ENCODE peak calls at places on chromosomes 7 and 10, in five cellular contexts. G, P, D, W and I are unnamed samples.

GRCh38 chr7:78220754-78221153 is 422.2 kb downstream of the PHTF2 start:
- DNase-seq in P (no peak), W (no peak), G (no peak), D (no peak), I (no peak)

GRCh38 chr10:102133373-102134195 is 744 bp downstream of the PPRC1 start:
- DNase-seq in D (peak), W (peak), G (peak), P (peak), I (peak)

GRCh38 chr10:47137311-47137851 is 162.6 kb upstream of the GDF10 start:
- DNase-seq in G (no peak), P (no peak), D (peak), W (no peak), I (no peak)

GRCh38 chr7:45007571-45008328 is 7.7 kb downstream of the CCM2 start:
- DNase-seq in D (no peak), W (no peak), P (no peak), G (no peak), I (no peak)

GRCh38 chr10:133229265-133230022 is 573 bp upstream of the UTF1 start:
- DNase-seq in P (no peak), G (no peak), D (no peak), W (no peak), I (no peak)

GRCh38 chr10:123890761-123891146 is 853 bp downstream of the CPXM2 start:
- DNase-seq in W (no peak), G (no peak), D (no peak), P (no peak), I (no peak)

GRCh38 chr10:127243490-127244272 is 47.3 kb upstream of the INSYN2A start:
- DNase-seq in P (peak), D (peak), W (peak), G (no peak), I (peak)

GRCh38 chr10:114239117-114239993 is at the start of gene VWA2:
- DNase-seq in P (peak), W (peak), D (no peak), G (peak), I (no peak)

GRCh38 chr7:147990837-147991236 is 599.7 kb upstream of the C7orf33 start:
- DNase-seq in G (no peak), W (no peak), D (no peak), P (no peak), I (no peak)

GRCh38 chr10:49463605-49464004 is 67.7 kb upstream of the DRGX start:
- DNase-seq in G (no peak), P (no peak), D (no peak), W (no peak), I (no peak)

GRCh38 chr10:77592946-77593636 is 44.5 kb downstream of the KCNMA1 start:
- DNase-seq in P (peak), W (no peak), G (peak), D (peak), I (peak)

GRCh38 chr7:128017880-128018845 is 13.1 kb downstream of the LRRC4 start:
- DNase-seq in P (no peak), D (peak), G (no peak), W (peak), I (no peak)

GRCh38 chr10:3935141-3935540 is 150.1 kb upstream of the KLF6 start:
- DNase-seq in P (no peak), D (peak), W (no peak), G (no peak), I (no peak)

GRCh38 chr7:17185690-17186070 is 112.8 kb upstream of the AHR start:
- DNase-seq in P (no peak), G (no peak), D (peak), W (no peak), I (no peak)

GRCh38 chr10:62815373-62816111 is 624 bp downstream of the EGR2 start:
- DNase-seq in P (peak), G (peak), D (no peak), W (peak), I (peak)

GRCh38 chr7:14381306-14381705 is 391.8 kb upstream of the ETV1 start:
- DNase-seq in P (no peak), W (no peak), G (no peak), D (peak), I (no peak)

GRCh38 chr7:94223375-94224084 is 171.2 kb upstream of the COL1A2 start:
- DNase-seq in W (no peak), P (no peak), G (no peak), D (peak), I (no peak)

GRCh38 chr7:39375047-39375873 is 190.9 kb upstream of the YAE1 start:
- DNase-seq in P (no peak), G (no peak), W (no peak), D (no peak), I (no peak)

GRCh38 chr10:59698326-59698725 is 11.3 kb downstream of the SLC16A9 start:
- DNase-seq in G (no peak), D (no peak), P (no peak), W (no peak), I (no peak)

GRCh38 chr10:44985175-44985681 is 6.6 kb upstream of the DEPP1 start:
- DNase-seq in G (no peak), W (peak), P (no peak), D (peak), I (no peak)

GRCh38 chr10:90665905-90666662 is 191.8 kb downstream of the HTR7 start:
- DNase-seq in D (no peak), W (no peak), G (no peak), P (no peak), I (no peak)

GRCh38 chr10:88934900-88935672 is 17.5 kb downstream of the ACTA2 start:
- DNase-seq in D (peak), W (peak), G (peak), P (peak), I (peak)

GRCh38 chr10:103921750-103922195 is 3.8 kb upstream of the STN1 start:
- DNase-seq in D (peak), G (no peak), P (no peak), W (no peak), I (peak)

GRCh38 chr10:31213959-31214358 is 105.1 kb upstream of the ZEB1 start:
- DNase-seq in G (no peak), P (no peak), W (no peak), D (no peak), I (no peak)

GRCh38 chr10:31215052-31215451 is 104.0 kb upstream of the ZEB1 start:
- DNase-seq in P (no peak), G (no peak), D (no peak), W (no peak), I (no peak)

DNA sequence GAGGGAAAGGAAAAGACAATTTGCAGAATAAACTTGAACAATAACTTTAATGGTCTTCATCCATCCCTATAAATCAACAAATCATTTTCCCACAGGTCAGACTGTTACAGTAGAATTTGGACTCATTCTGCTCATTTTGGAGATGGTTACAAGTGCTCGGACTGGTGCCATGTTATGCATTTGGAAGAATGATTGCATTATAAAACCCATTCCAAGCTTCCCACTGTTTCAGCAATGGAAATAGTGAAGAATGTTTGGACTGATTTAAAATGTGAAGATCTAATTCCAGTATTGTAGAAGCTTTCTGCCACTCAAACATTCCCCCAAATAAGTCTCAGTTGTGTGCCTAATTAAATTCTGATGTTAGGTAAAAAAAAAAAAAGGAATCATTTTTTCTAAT is 99.7 kb upstream of the ZEB1 start:
- DNase-seq in D (no peak), G (no peak), P (no peak), W (no peak), I (no peak)
- TF ChIP-seq POLR2A in D (no peak), G (no peak), P (no peak), W (no peak), I (no peak)

GRCh38 chr7:107564553-107565298 is 955 bp downstream of the DUS4L start:
- DNase-seq in G (no peak), P (no peak), D (peak), W (no peak), I (no peak)

GRCh38 chr7:107559864-107560263 is 3.9 kb downstream of the COG5 start:
- DNase-seq in G (no peak), D (peak), W (no peak), P (no peak), I (no peak)

GRCh38 chr7:107563072-107563760 is 504 bp downstream of the COG5 start:
- DNase-seq in D (peak), G (no peak), P (no peak), W (peak), I (peak)

GRCh38 chr7:107560898-107561516 is 2.7 kb downstream of the COG5 start:
- DNase-seq in W (no peak), G (no peak), P (no peak), D (no peak), I (no peak)

DNA sequence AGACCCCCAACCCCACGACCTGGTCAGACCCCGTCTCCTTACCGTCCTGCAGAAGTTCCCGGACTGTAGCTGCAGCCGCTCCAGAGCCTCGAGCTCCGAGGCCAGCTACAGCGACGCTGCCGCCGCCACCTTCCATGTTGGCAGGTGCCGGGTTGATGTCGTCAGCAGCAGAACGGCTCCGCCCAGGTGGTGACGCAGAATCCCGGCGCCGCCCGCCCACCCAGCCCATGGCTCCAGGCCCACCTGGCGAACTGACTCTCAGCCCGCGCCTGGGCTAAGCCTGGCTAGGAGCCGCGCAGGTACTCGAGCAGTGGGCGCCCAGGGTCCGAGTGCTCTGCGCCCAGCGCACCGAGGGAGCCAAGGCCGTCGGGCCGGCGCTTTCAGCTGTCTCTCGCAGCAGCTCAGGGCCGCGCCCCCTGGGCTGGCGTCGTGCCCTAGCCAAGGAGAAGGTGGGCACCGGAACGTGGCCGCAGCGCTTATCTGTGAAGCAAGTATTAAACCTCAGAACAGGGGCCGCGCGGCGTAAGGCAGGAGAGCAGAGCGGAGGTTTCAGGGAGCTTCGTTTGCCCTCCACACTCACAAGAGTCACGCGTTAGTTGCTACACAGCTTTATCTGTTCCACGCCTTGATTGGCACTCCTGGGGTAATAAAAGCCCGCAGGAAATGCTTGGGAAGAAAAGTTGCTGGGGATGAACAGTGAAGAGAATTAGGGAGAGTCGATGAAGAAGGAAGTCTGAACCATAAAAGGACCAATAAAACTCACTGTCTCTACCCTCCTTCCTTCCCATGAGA is at the start of the genes COG5 and DUS4L:
- DNase-seq in G (peak), W (peak), D (peak), P (peak), I (peak)
- TF ChIP-seq POLR2A in G (peak), W (peak), D (peak), P (peak), I (peak)

GRCh38 chr10:10796774-10797415 is 220.8 kb upstream of the CELF2 start:
- DNase-seq in W (no peak), G (no peak), P (no peak), D (peak), I (no peak)
- TF ChIP-seq POLR2A in W (no peak), G (no peak), P (no peak), D (no peak), I (no peak)

DNA sequence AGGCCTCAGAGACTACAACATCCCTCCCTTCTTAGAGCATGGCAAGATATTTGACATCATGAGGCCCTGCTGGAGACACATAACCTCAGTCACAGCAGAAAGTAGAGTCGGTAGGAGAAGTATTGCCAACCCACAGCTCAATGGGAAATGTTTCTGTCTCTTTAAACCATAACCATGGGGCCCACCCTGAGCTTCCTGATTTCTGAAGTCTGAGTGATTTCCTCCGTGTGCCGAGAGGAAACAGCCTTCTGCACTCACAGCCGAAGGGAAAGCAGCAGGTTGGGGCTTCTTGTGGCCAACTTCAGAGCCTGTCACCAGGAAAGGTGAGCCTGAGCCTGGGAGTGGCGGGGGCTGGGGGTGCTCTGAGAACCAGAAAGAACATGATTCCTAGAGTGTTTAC is at the start of gene GIMAP1:
- DNase-seq in D (no peak), W (no peak), P (no peak), G (peak), I (no peak)
- TF ChIP-seq POLR2A in D (no peak), W (no peak), P (peak), G (peak), I (no peak)

GRCh38 chr7:92039900-92040299 is 94.4 kb downstream of the CYP51A1 start:
- DNase-seq in W (no peak), P (no peak), G (no peak), D (no peak), I (no peak)

GRCh38 chr7:92043637-92044036 is 90.6 kb downstream of the CYP51A1 start:
- DNase-seq in P (no peak), W (no peak), D (no peak), G (no peak), I (peak)

GRCh38 chr7:92043098-92043497 is 91.2 kb downstream of the CYP51A1 start:
- DNase-seq in G (no peak), P (no peak), W (no peak), D (no peak), I (no peak)

GRCh38 chr7:92044148-92044547 is 90.1 kb downstream of the CYP51A1 start:
- DNase-seq in W (no peak), P (no peak), G (no peak), D (no peak), I (no peak)

GRCh38 chr7:92042056-92042737 is 92.1 kb downstream of the CYP51A1 start:
- DNase-seq in D (no peak), G (no peak), P (no peak), W (peak), I (no peak)
- TF ChIP-seq POLR2A in D (no peak), G (no peak), P (peak), W (no peak), I (no peak)

DNA sequence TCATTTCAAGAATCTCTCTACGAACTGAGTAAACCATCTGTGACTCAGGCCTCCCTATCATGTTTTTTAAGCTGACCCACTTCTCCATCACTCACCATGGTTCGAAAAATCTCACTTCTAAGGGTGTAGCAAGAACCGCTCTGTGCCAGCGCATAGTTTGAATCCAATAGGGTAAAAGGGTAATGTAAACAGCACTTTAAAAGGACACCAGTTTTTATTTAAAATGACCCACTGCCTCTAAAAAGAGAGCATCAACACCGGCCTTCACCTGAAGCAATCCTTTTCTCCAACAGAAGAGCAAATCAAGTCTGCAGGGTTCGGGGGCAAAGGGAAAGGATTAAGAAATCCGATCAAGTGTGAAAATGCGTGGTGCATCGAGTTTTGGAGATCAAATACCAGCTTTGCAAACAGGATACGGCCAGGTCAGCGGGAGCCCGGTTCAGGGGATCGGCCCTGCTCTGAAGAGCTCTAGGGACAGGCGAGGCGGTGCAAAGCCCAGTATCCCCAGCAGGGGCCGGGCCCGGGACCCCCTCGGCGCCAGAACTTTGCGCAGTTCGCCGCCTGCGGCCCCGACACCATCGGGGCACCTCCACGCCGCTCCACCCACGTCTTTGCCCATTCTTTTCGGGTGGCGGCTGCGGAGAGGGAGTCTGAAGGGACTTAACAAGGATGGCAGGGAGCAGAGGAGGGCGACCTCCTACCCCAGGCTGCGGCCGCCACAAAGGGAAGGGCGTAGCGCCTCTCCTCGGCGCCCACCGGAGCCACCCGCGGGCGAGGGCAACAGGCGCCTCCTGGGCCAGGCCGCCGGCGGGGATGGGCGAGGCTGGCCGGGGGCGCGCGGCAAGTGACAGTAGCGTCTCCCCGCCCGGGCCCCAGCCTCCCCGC is 840 bp downstream of the NMT2 start:
- DNase-seq in P (peak), W (peak), G (no peak), D (peak), I (peak)
- TF ChIP-seq POLR2A in P (no peak), W (no peak), G (no peak), D (no peak), I (no peak)

GRCh38 chr7:108455833-108456677 is at the start of gene NRCAM:
- DNase-seq in W (peak), G (peak), P (peak), D (no peak), I (peak)
- TF ChIP-seq POLR2A in W (peak), G (no peak), P (no peak), D (no peak), I (no peak)